ENCODE peak calls at places on chromosome 4, in six cellular contexts. One of them, this sample, is unnamed. For H3K36me3, the result is how much of the 10 kb centered on the place peaks cover.

GRCh38 chr4:48173055-48173991 is 39.3 kb upstream of the TXK start:
- DNase-seq in colonic mucosa: no peak
- DNase-seq in SK-N-SH: no peak
- DNase-seq in sigmoid colon: no peak
- DNase-seq in tibial nerve: no peak
- DNase-seq in uterus: peak
- DNase-seq in this sample: no peak

GRCh38 chr4:155694100-155694785 is 27.6 kb downstream of the GUCY1A1 start:
- DNase-seq in tibial nerve: no peak
- DNase-seq in SK-N-SH: no peak
- DNase-seq in uterus: no peak
- DNase-seq in sigmoid colon: no peak
- DNase-seq in colonic mucosa: no peak
- DNase-seq in this sample: no peak

GRCh38 chr4:83112678-83113428 is 1.7 kb downstream of the PLAC8 start:
- DNase-seq in sigmoid colon: no peak
- DNase-seq in tibial nerve: no peak
- DNase-seq in uterus: no peak
- DNase-seq in SK-N-SH: no peak
- DNase-seq in colonic mucosa: no peak
- DNase-seq in this sample: no peak

GRCh38 chr4:151658959-151659593 is 101.7 kb downstream of the GATB start:
- DNase-seq in tibial nerve: no peak
- DNase-seq in uterus: no peak
- DNase-seq in sigmoid colon: no peak
- DNase-seq in colonic mucosa: no peak
- DNase-seq in SK-N-SH: no peak
- DNase-seq in this sample: no peak

GRCh38 chr4:83905952-83906351 is 370.0 kb downstream of the GPAT3 start:
- DNase-seq in uterus: no peak
- DNase-seq in SK-N-SH: no peak
- DNase-seq in sigmoid colon: no peak
- DNase-seq in tibial nerve: no peak
- DNase-seq in colonic mucosa: no peak
- DNase-seq in this sample: no peak

GRCh38 chr4:68892861-68893260 is 58.7 kb downstream of the UGT2A3 start:
- DNase-seq in SK-N-SH: no peak
- DNase-seq in sigmoid colon: no peak
- DNase-seq in uterus: no peak
- DNase-seq in colonic mucosa: no peak
- DNase-seq in tibial nerve: no peak
- DNase-seq in this sample: no peak

GRCh38 chr4:131609039-131609438 is 1540.1 kb upstream of the PCDH10 start:
- DNase-seq in uterus: no peak
- DNase-seq in colonic mucosa: no peak
- DNase-seq in sigmoid colon: no peak
- DNase-seq in tibial nerve: no peak
- DNase-seq in SK-N-SH: no peak
- DNase-seq in this sample: no peak

GRCh38 chr4:24476209-24476781 is 108.1 kb downstream of the DHX15 start:
- DNase-seq in uterus: no peak
- DNase-seq in SK-N-SH: peak
- DNase-seq in sigmoid colon: no peak
- DNase-seq in tibial nerve: no peak
- DNase-seq in colonic mucosa: no peak
- DNase-seq in this sample: no peak

GRCh38 chr4:6576512-6576911 is 1.5 kb downstream of the MAN2B2 start:
- DNase-seq in SK-N-SH: no peak
- DNase-seq in tibial nerve: no peak
- DNase-seq in sigmoid colon: no peak
- DNase-seq in colonic mucosa: no peak
- DNase-seq in uterus: no peak
- DNase-seq in this sample: no peak

GRCh38 chr4:78022517-78022916 is 34.6 kb upstream of the FRAS1 start:
- DNase-seq in uterus: no peak
- DNase-seq in colonic mucosa: no peak
- DNase-seq in sigmoid colon: no peak
- DNase-seq in SK-N-SH: peak
- DNase-seq in tibial nerve: no peak
- DNase-seq in this sample: no peak

GRCh38 chr4:95835672-95836071 is 4.2 kb upstream of the PDHA2 start:
- DNase-seq in uterus: no peak
- DNase-seq in sigmoid colon: no peak
- DNase-seq in SK-N-SH: peak
- DNase-seq in colonic mucosa: no peak
- DNase-seq in tibial nerve: no peak
- DNase-seq in this sample: no peak

GRCh38 chr4:14831447-14831846 is 170.8 kb upstream of the CPEB2 start:
- DNase-seq in tibial nerve: no peak
- DNase-seq in colonic mucosa: no peak
- DNase-seq in uterus: no peak
- DNase-seq in sigmoid colon: no peak
- DNase-seq in SK-N-SH: no peak
- DNase-seq in this sample: no peak

GRCh38 chr4:48742412-48742811 is 37.7 kb downstream of the FRYL start:
- DNase-seq in colonic mucosa: no peak
- DNase-seq in sigmoid colon: no peak
- DNase-seq in tibial nerve: no peak
- DNase-seq in uterus: no peak
- DNase-seq in SK-N-SH: no peak
- DNase-seq in this sample: no peak

GRCh38 chr4:172042714-172043114 is 229.5 kb downstream of the GALNTL6 start:
- DNase-seq in sigmoid colon: no peak
- DNase-seq in tibial nerve: no peak
- DNase-seq in SK-N-SH: no peak
- DNase-seq in colonic mucosa: no peak
- DNase-seq in uterus: no peak
- DNase-seq in this sample: no peak

GRCh38 chr4:100098681-100099080 is 91.6 kb downstream of the DDIT4L start:
- DNase-seq in colonic mucosa: no peak
- DNase-seq in tibial nerve: no peak
- DNase-seq in SK-N-SH: no peak
- DNase-seq in uterus: no peak
- DNase-seq in sigmoid colon: no peak
- DNase-seq in this sample: no peak

GRCh38 chr4:74320559-74321118 is 12.4 kb downstream of the EPGN start:
- DNase-seq in sigmoid colon: no peak
- DNase-seq in SK-N-SH: peak
- DNase-seq in uterus: no peak
- DNase-seq in tibial nerve: no peak
- DNase-seq in colonic mucosa: peak
- DNase-seq in this sample: no peak

DNA sequence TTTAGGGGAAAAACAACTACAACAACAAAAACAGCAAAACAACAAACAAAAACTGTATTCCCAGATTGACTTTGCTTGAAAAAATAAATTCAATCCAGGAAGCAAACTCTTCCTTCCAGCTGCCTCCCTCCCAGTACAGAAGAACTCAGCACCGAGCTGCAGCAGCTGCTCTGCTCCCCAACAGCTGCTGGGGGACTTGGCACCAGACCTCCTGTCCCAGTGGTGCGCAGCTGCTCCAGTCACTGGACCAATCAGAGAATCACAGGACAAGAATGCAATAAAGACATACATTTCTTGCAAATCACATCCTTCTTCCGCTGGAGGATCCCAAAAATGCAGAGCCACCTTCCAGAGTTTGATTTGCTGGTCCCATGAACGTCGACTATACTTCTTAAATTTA is 11.8 kb upstream of the FAM53A start:
- DNase-seq in sigmoid colon: peak
- DNase-seq in tibial nerve: no peak
- DNase-seq in colonic mucosa: no peak
- DNase-seq in SK-N-SH: no peak
- DNase-seq in uterus: no peak
- DNase-seq in this sample: no peak
- H3K36me3 ChIP-seq in sigmoid colon: half or more
- H3K36me3 ChIP-seq in tibial nerve: half or more
- H3K36me3 ChIP-seq in colonic mucosa: under half
- H3K36me3 ChIP-seq in SK-N-SH: half or more
- H3K36me3 ChIP-seq in uterus: under half
- H3K36me3 ChIP-seq in this sample: half or more

GRCh38 chr4:38132843-38133662 is 172.9 kb downstream of the PTTG2 start:
- DNase-seq in uterus: no peak
- DNase-seq in colonic mucosa: peak
- DNase-seq in tibial nerve: no peak
- DNase-seq in sigmoid colon: no peak
- DNase-seq in SK-N-SH: no peak
- DNase-seq in this sample: no peak
- H3K36me3 ChIP-seq in uterus: under half
- H3K36me3 ChIP-seq in colonic mucosa: under half
- H3K36me3 ChIP-seq in tibial nerve: under half
- H3K36me3 ChIP-seq in sigmoid colon: under half
- H3K36me3 ChIP-seq in SK-N-SH: under half
- H3K36me3 ChIP-seq in this sample: under half

DNA sequence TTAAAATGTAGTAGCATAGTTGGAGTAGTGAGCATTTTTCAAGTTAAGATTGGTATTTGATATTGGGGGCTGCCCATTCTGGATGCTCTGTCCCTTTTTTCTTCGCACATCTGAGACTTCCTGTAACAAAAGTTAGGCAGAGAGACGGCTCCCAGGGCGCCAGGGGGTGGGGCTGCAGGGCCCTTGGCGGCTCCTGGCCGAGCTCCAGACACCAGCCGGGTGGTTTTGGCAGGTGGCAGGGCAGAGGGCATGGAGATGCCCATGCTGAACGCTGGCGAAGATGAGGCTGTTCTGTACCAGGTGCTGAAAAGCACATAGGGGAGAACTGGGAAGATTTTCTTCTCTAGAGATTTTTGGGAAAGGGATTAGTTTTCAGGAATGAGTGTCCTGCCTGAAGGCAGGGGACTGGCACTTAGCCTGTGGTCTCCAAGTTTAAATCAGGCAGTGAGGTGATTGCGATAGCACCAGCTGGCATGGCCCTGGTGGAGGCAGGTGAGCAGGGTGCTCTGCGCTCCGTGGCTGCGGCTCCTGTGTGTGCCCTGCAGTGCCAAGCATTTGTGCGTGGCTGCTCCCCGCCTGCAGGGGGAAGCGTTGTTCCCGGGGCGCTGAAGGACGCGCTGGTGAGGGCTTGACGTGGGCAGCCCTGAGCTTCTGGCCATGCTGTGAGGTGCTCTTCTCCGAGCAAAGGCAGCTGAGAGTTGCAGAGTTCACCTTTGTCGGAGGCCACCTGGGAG is 23.6 kb upstream of the HGFAC start:
- DNase-seq in sigmoid colon: peak
- DNase-seq in uterus: peak
- DNase-seq in SK-N-SH: no peak
- DNase-seq in tibial nerve: peak
- DNase-seq in colonic mucosa: no peak
- DNase-seq in this sample: no peak
- H3K36me3 ChIP-seq in sigmoid colon: half or more
- H3K36me3 ChIP-seq in uterus: under half
- H3K36me3 ChIP-seq in SK-N-SH: under half
- H3K36me3 ChIP-seq in tibial nerve: half or more
- H3K36me3 ChIP-seq in colonic mucosa: under half
- H3K36me3 ChIP-seq in this sample: under half

GRCh38 chr4:893276-893994 is 38.7 kb downstream of the GAK start:
- DNase-seq in tibial nerve: no peak
- DNase-seq in SK-N-SH: no peak
- DNase-seq in uterus: no peak
- DNase-seq in colonic mucosa: no peak
- DNase-seq in sigmoid colon: no peak
- DNase-seq in this sample: no peak
- H3K36me3 ChIP-seq in tibial nerve: half or more
- H3K36me3 ChIP-seq in SK-N-SH: under half
- H3K36me3 ChIP-seq in uterus: under half
- H3K36me3 ChIP-seq in colonic mucosa: under half
- H3K36me3 ChIP-seq in sigmoid colon: half or more
- H3K36me3 ChIP-seq in this sample: half or more

GRCh38 chr4:7843831-7844230 is 95.8 kb downstream of the AFAP1 start:
- DNase-seq in sigmoid colon: no peak
- DNase-seq in uterus: no peak
- DNase-seq in colonic mucosa: no peak
- DNase-seq in SK-N-SH: no peak
- DNase-seq in tibial nerve: no peak
- DNase-seq in this sample: no peak
- H3K36me3 ChIP-seq in sigmoid colon: under half
- H3K36me3 ChIP-seq in uterus: under half
- H3K36me3 ChIP-seq in colonic mucosa: under half
- H3K36me3 ChIP-seq in SK-N-SH: half or more
- H3K36me3 ChIP-seq in tibial nerve: under half
- H3K36me3 ChIP-seq in this sample: under half

DNA sequence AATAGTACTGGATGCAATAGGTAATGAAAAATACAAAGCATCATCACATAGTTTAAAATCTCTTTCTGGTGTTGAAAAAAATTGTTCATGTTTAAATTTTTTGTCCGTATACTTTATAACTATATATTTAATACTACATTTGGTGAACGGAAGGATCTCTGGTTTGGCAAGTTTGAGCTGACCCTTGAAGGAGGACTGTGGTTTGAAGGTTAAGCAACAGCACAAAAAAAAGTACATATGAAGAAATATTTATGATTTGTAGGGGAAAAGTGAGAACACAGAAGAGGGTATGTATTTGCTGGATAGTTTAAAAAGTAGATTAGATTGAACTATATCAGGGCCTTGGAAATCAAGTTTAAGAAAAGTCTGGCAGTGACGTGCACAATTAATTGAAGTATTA is 13.3 kb downstream of the SRP72 start:
- DNase-seq in SK-N-SH: no peak
- DNase-seq in uterus: no peak
- DNase-seq in colonic mucosa: no peak
- DNase-seq in sigmoid colon: no peak
- DNase-seq in tibial nerve: no peak
- DNase-seq in this sample: no peak
- H3K36me3 ChIP-seq in SK-N-SH: half or more
- H3K36me3 ChIP-seq in uterus: under half
- H3K36me3 ChIP-seq in colonic mucosa: under half
- H3K36me3 ChIP-seq in sigmoid colon: half or more
- H3K36me3 ChIP-seq in tibial nerve: half or more
- H3K36me3 ChIP-seq in this sample: half or more